ENCODE peak calls at places on chromosome 19, in six cellular contexts. K, T, Q, X, U and V are unnamed samples.

GRCh38 chr19:572891-573825 is 762 bp downstream of the BSG start:
- DNase-seq in K (peak), T (no peak), Q (peak), X (peak), U (peak), V (peak)

GRCh38 chr19:41801031-41801430 is 4.6 kb downstream of the CEACAM3 start:
- DNase-seq in K (no peak), T (peak), Q (no peak), X (no peak), U (no peak), V (no peak)

GRCh38 chr19:2327773-2328400 is 499 bp downstream of the LSM7 start:
- DNase-seq in K (peak), T (no peak), Q (peak), X (peak), U (no peak), V (peak)

GRCh38 chr19:3245050-3245449 is 20.6 kb downstream of the CELF5 start:
- DNase-seq in K (no peak), T (no peak), Q (no peak), X (no peak), U (no peak), V (no peak)

GRCh38 chr19:1261512-1261862 is 7.6 kb upstream of the CIRBP start:
- DNase-seq in K (no peak), T (no peak), Q (no peak), X (no peak), U (no peak), V (no peak)

GRCh38 chr19:36527873-36528193 is 238 bp downstream of the ZNF260 start:
- DNase-seq in K (no peak), T (no peak), Q (no peak), X (no peak), U (no peak), V (no peak)

GRCh38 chr19:38440592-38440991 is 7.1 kb downstream of the RYR1 start:
- DNase-seq in K (no peak), T (no peak), Q (no peak), X (no peak), U (no peak), V (no peak)

GRCh38 chr19:55443045-55443823 is at the start of gene SHISA7:
- DNase-seq in K (no peak), T (no peak), Q (no peak), X (peak), U (no peak), V (no peak)

GRCh38 chr19:35845215-35846037 is 6.9 kb downstream of the NPHS1 start:
- DNase-seq in K (no peak), T (no peak), Q (peak), X (peak), U (peak), V (no peak)

GRCh38 chr19:3618144-3618810 is 8.3 kb downstream of the CACTIN start:
- DNase-seq in K (peak), T (peak), Q (peak), X (peak), U (peak), V (peak)

GRCh38 chr19:15577184-15577771 is 37.7 kb upstream of the CYP4F8 start:
- DNase-seq in K (no peak), T (no peak), Q (no peak), X (no peak), U (no peak), V (no peak)

GRCh38 chr19:42276821-42277220 is 7.8 kb downstream of the CIC start:
- DNase-seq in K (no peak), T (no peak), Q (no peak), X (no peak), U (no peak), V (no peak)

GRCh38 chr19:48540110-48540509 is 11.9 kb upstream of the SULT2B1 start:
- DNase-seq in K (no peak), T (no peak), Q (no peak), X (no peak), U (no peak), V (no peak)

GRCh38 chr19:50518091-50519005 is 4.6 kb upstream of the ASPDH start:
- DNase-seq in K (no peak), T (no peak), Q (no peak), X (no peak), U (no peak), V (no peak)

GRCh38 chr19:13997637-13997962 is 8.5 kb downstream of the RFX1 start:
- DNase-seq in K (no peak), T (no peak), Q (no peak), X (no peak), U (no peak), V (no peak)

GRCh38 chr19:13998426-13998825 is 7.7 kb downstream of the RFX1 start:
- DNase-seq in K (no peak), T (no peak), Q (no peak), X (no peak), U (no peak), V (no peak)

GRCh38 chr19:14000691-14001365 is 5.3 kb downstream of the RFX1 start:
- DNase-seq in K (no peak), T (no peak), Q (no peak), X (no peak), U (no peak), V (no peak)

GRCh38 chr19:13996928-13997636 is 9.0 kb downstream of the RFX1 start:
- DNase-seq in K (no peak), T (no peak), Q (no peak), X (no peak), U (no peak), V (no peak)

GRCh38 chr19:13999085-13999484 is 7.0 kb downstream of the RFX1 start:
- DNase-seq in K (no peak), T (no peak), Q (no peak), X (no peak), U (no peak), V (no peak)
- TF ChIP-seq CTCF in K (no peak), T (no peak), Q (no peak), X (no peak), U (no peak), V (no peak)

GRCh38 chr19:54299515-54299914 is 13.5 kb downstream of the LILRA5 start:
- DNase-seq in K (no peak), T (no peak), Q (no peak), X (no peak), U (no peak), V (no peak)
- H3K4me3 ChIP-seq in K (no peak), T (no peak), Q (no peak), X (no peak), U (no peak), V (no peak)

DNA sequence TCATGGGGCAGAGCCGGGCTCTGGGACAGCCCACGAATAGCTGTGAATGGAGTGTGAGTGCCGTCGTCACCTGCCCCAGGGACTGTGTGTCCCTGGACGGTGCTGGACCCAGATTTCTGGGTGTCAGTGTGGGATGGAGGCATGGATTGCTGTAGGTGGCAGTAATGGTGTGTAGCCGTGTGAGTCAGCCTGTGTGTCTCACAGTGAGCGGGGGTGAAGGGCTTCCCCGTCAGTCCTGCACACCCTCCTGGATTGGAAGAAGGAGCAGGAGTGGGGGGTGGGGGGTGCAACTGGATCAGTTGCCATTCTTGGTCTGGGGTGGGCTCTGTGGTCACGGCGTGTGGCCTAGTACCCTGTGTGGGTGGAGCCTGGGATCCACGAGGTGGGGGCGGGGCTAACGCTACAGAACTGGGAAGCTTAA is 6.5 kb upstream of the LTBP4 start:
- DNase-seq in K (no peak), T (no peak), Q (no peak), X (no peak), U (no peak), V (no peak)
- TF ChIP-seq CTCF in K (no peak), T (no peak), Q (no peak), X (no peak), U (no peak), V (no peak)

GRCh38 chr19:58555369-58555885 is 522 bp upstream of the CHMP2A start:
- DNase-seq in K (no peak), T (no peak), Q (peak), X (no peak), U (no peak), V (no peak)
- H3K4me3 ChIP-seq in K (peak), T (peak), Q (peak), X (peak), U (peak), V (peak)

GRCh38 chr19:12782174-12782423 is 6.7 kb upstream of the HOOK2 start:
- DNase-seq in K (no peak), T (no peak), Q (no peak), X (no peak), U (no peak), V (no peak)
- TF ChIP-seq CTCF in K (no peak), T (no peak), Q (no peak), X (no peak), U (no peak), V (no peak)

GRCh38 chr19:19532806-19533701 is 4.3 kb downstream of the YJEFN3 start:
- DNase-seq in K (no peak), T (no peak), Q (no peak), X (no peak), U (no peak), V (no peak)

GRCh38 chr19:19534556-19535265 is 3.4 kb upstream of the CILP2 start:
- DNase-seq in K (no peak), T (no peak), Q (no peak), X (no peak), U (no peak), V (no peak)

GRCh38 chr19:19535311-19536191 is 2.5 kb upstream of the CILP2 start:
- DNase-seq in K (no peak), T (no peak), Q (no peak), X (no peak), U (no peak), V (no peak)

GRCh38 chr19:19531951-19532805 is 3.5 kb downstream of the YJEFN3 start:
- DNase-seq in K (peak), T (peak), Q (peak), X (peak), U (peak), V (peak)

DNA sequence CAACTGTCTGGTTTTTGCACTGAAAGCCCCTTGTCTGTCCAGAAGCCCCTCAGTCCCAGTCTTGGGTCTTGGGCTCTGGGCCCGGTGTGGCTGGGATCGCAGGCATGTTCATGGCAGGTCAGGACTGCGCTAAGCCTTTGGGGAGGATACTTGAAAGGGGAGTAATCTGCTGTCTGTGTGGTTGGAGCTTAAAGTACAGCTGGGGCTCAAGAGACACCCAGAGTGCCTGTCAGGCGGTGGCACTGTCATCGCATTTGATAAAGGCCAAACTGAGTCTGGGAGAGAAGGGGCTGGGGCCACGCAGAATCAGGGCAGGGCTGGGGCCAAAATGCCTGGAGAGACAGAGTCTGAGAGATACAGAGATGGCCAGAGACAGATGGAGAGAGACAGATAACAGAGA is 4.2 kb upstream of the CILP2 start:
- DNase-seq in K (no peak), T (no peak), Q (no peak), X (no peak), U (no peak), V (no peak)
- H3K4me3 ChIP-seq in K (no peak), T (no peak), Q (no peak), X (no peak), U (no peak), V (no peak)